ENCODE peak calls at places on chromosomes 1 and 21, in nine cellular contexts. V is SK-N-SH, S is MM.1S, W is GM23248, O is PC-3, G is OCI-LY7, C is hepatocyte, H is HCT116, B is GM23338. M is an unnamed sample. For H3K79me2, the result is how much of the 10 kb centered on the place peaks cover.

GRCh38 chr1:10380594-10381275 is 18.1 kb upstream of the PGD start:
- DNase-seq in V (no peak), S (no peak), W (peak), O (peak), G (no peak), C (peak), H (no peak), B (no peak), M (no peak)

GRCh38 chr1:912740-913301 is 10.9 kb upstream of the SAMD11 start:
- DNase-seq in V (no peak), S (no peak), W (peak), O (no peak), G (no peak), C (peak), H (no peak), B (peak), M (peak)

GRCh38 chr1:232018512-232019340 is 392.1 kb downstream of the DISC1 start:
- DNase-seq in V (peak), S (no peak), W (peak), O (no peak), G (no peak), C (no peak), H (no peak), B (no peak), M (no peak)

GRCh38 chr1:92822907-92823306 is 8.9 kb upstream of the RPL5 start:
- DNase-seq in V (no peak), S (no peak), W (peak), O (peak), G (no peak), C (peak), H (no peak), B (no peak), M (peak)

GRCh38 chr21:33703750-33704606 is 61.7 kb downstream of the ITSN1 start:
- DNase-seq in V (no peak), S (no peak), W (no peak), O (no peak), G (no peak), C (peak), H (no peak), B (peak), M (no peak)

GRCh38 chr1:18350783-18351182 is 129.9 kb upstream of the KLHDC7A start:
- DNase-seq in V (no peak), S (no peak), W (no peak), O (no peak), G (no peak), C (no peak), H (no peak), B (no peak), M (no peak)

GRCh38 chr1:228303596-228303995 is 95.8 kb downstream of the OBSCN start:
- DNase-seq in V (no peak), S (no peak), W (no peak), O (no peak), G (no peak), C (no peak), H (no peak), B (no peak), M (no peak)

GRCh38 chr1:48603222-48603621 is 131.2 kb upstream of the SPATA6 start:
- DNase-seq in V (no peak), S (no peak), W (no peak), O (no peak), G (no peak), C (no peak), H (no peak), B (no peak), M (no peak)

GRCh38 chr1:83999316-83999819 is 436 bp upstream of the TTLL7 start:
- DNase-seq in V (no peak), S (peak), W (peak), O (peak), G (peak), C (peak), H (peak), B (peak), M (peak)

GRCh38 chr1:245256528-245256927 is 101.7 kb downstream of the KIF26B start:
- DNase-seq in V (no peak), S (no peak), W (no peak), O (no peak), G (no peak), C (no peak), H (no peak), B (peak), M (peak)

GRCh38 chr1:29119365-29119929 is 4.3 kb downstream of the TMEM200B start:
- DNase-seq in V (no peak), S (no peak), W (no peak), O (no peak), G (no peak), C (no peak), H (no peak), B (no peak), M (no peak)

GRCh38 chr1:87150143-87150542 is 178.5 kb upstream of the LMO4 start:
- DNase-seq in V (peak), S (no peak), W (no peak), O (no peak), G (no peak), C (no peak), H (no peak), B (no peak), M (no peak)

GRCh38 chr1:46495778-46496177 is 6.1 kb downstream of the DMBX1 start:
- DNase-seq in V (no peak), S (no peak), W (no peak), O (no peak), G (no peak), C (no peak), H (no peak), B (no peak), M (no peak)

GRCh38 chr1:170214980-170215910 is 69.5 kb downstream of the NTMT2 start:
- DNase-seq in V (no peak), S (no peak), W (peak), O (no peak), G (no peak), C (no peak), H (no peak), B (no peak), M (no peak)

GRCh38 chr1:160618763-160619274 is 28.0 kb downstream of the SLAMF1 start:
- DNase-seq in V (peak), S (peak), W (no peak), O (peak), G (peak), C (no peak), H (peak), B (peak), M (no peak)

GRCh38 chr1:56575865-56576264 is 3.5 kb downstream of the PLPP3 start:
- DNase-seq in V (no peak), S (no peak), W (peak), O (peak), G (peak), C (no peak), H (no peak), B (no peak), M (no peak)

GRCh38 chr1:162389971-162390370 is 8.4 kb downstream of the C1orf226 start:
- DNase-seq in V (no peak), S (no peak), W (no peak), O (no peak), G (no peak), C (no peak), H (no peak), B (no peak), M (no peak)

GRCh38 chr1:64268653-64269557 is 65.5 kb downstream of the UBE2U start:
- DNase-seq in V (peak), S (peak), W (peak), O (peak), G (peak), C (peak), H (peak), B (peak), M (peak)

GRCh38 chr1:60394436-60394835 is 320.9 kb upstream of the C1orf87 start:
- DNase-seq in V (no peak), S (no peak), W (no peak), O (no peak), G (no peak), C (no peak), H (no peak), B (no peak), M (no peak)

GRCh38 chr1:110616587-110616986 is 10.4 kb upstream of the KCNA2 start:
- DNase-seq in V (no peak), S (peak), W (peak), O (peak), G (no peak), C (no peak), H (no peak), B (no peak), M (no peak)

GRCh38 chr21:10511116-10511515 is 10.3 kb upstream of the TPTE start:
- DNase-seq in V (no peak), S (no peak), W (no peak), O (no peak), G (no peak), C (no peak), H (no peak), B (no peak), M (no peak)

GRCh38 chr1:15013767-15014166 is 139.8 kb upstream of the TMEM51 start:
- DNase-seq in V (no peak), S (no peak), W (no peak), O (no peak), G (no peak), C (no peak), H (no peak), B (no peak), M (no peak)

GRCh38 chr1:185158806-185159205 is 1.8 kb downstream of the SWT1 start:
- DNase-seq in V (no peak), S (no peak), W (peak), O (no peak), G (no peak), C (peak), H (no peak), B (no peak), M (no peak)

GRCh38 chr1:201164645-201165044 is 10.4 kb upstream of the TMEM9 start:
- DNase-seq in V (peak), S (no peak), W (no peak), O (no peak), G (no peak), C (no peak), H (no peak), B (no peak), M (no peak)

GRCh38 chr1:150544204-150544603 is 5.0 kb upstream of the ADAMTSL4 start:
- DNase-seq in V (peak), S (peak), W (peak), O (no peak), G (no peak), C (peak), H (no peak), B (no peak), M (no peak)

GRCh38 chr1:210942513-210942912 is 191.4 kb downstream of the KCNH1 start:
- DNase-seq in V (no peak), S (no peak), W (no peak), O (no peak), G (no peak), C (no peak), H (no peak), B (no peak), M (no peak)
- TF ChIP-seq EZH2phosphoT487 in V (no peak), S (no peak), W (no peak), O (no peak), G (no peak), C (no peak), H (no peak), B (no peak), M (no peak)

GRCh38 chr1:12172959-12173358 is 6.2 kb downstream of the TNFRSF1B start:
- DNase-seq in V (no peak), S (no peak), W (no peak), O (no peak), G (no peak), C (no peak), H (no peak), B (no peak), M (no peak)

GRCh38 chr1:12171206-12172041 is 4.6 kb downstream of the TNFRSF1B start:
- DNase-seq in V (no peak), S (no peak), W (no peak), O (no peak), G (no peak), C (no peak), H (no peak), B (no peak), M (no peak)

GRCh38 chr1:12170263-12170671 is 3.5 kb downstream of the TNFRSF1B start:
- DNase-seq in V (no peak), S (no peak), W (no peak), O (no peak), G (no peak), C (no peak), H (no peak), B (no peak), M (no peak)

GRCh38 chr1:12173631-12174121 is 6.9 kb downstream of the TNFRSF1B start:
- DNase-seq in V (no peak), S (no peak), W (no peak), O (no peak), G (no peak), C (no peak), H (no peak), B (no peak), M (no peak)

DNA sequence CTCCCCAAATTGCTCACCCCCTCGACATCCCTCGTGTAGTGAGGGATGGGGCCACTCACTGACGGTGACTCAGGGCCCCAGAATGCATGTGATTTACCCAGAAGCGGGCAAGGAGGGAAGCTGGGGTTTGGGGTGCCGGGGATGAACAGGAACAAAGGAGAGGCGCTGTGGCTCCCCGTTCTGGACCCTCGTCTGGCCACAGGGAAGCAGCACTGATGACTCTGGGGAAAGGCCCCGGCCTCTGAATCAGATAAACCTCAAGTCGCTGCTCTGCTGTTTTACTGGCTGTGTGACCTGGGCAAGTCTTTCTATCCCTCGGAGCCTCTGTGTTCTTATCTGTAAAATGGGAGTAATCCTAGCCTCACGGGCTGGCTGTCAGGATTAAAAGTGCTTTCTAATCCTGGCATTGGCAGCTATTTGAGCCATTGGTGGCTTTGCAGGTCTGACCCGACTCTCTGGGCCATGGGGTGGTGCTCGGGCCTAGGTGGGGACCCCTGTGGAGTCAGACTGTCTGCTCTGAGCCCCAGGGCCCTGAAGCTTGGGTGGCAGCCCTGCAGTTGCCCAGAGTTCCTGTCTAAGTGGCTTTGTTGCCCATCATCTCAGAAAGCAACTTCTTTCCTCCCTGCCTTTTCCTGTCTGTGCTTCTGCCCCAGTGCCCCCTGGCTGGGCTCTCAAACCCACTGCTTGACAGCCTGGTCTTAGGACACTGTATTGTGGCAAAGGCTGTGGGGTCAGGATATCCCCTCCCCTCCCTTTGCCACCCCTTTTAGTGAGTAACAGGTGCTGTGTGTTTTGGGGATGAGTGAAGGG is 5.5 kb downstream of the TNFRSF1B start:
- DNase-seq in V (no peak), S (no peak), W (no peak), O (no peak), G (no peak), C (no peak), H (no peak), B (no peak), M (no peak)
- H3K79me2 ChIP-seq in V (under half), S (under half), W (under half), O (under half), G (under half), C (under half), H (under half), B (under half), M (under half)

GRCh38 chr1:43525995-43526394 is 4.7 kb upstream of the PTPRF start:
- DNase-seq in V (no peak), S (no peak), W (peak), O (peak), G (no peak), C (no peak), H (peak), B (no peak), M (no peak)
- TF ChIP-seq EZH2phosphoT487 in V (no peak), S (no peak), W (no peak), O (no peak), G (no peak), C (no peak), H (no peak), B (no peak), M (no peak)

GRCh38 chr1:6424619-6425593 is at the start of gene ESPN:
- DNase-seq in V (peak), S (no peak), W (peak), O (peak), G (no peak), C (peak), H (no peak), B (peak), M (peak)

GRCh38 chr1:6425671-6426070 is 1.1 kb downstream of the ESPN start:
- DNase-seq in V (no peak), S (no peak), W (no peak), O (no peak), G (no peak), C (peak), H (no peak), B (no peak), M (peak)

GRCh38 chr1:6427445-6428390 is 3.1 kb downstream of the ESPN start:
- DNase-seq in V (no peak), S (no peak), W (no peak), O (peak), G (no peak), C (no peak), H (no peak), B (no peak), M (peak)

GRCh38 chr1:6426321-6426971 is 1.9 kb downstream of the ESPN start:
- DNase-seq in V (no peak), S (no peak), W (no peak), O (no peak), G (no peak), C (no peak), H (no peak), B (no peak), M (peak)

DNA sequence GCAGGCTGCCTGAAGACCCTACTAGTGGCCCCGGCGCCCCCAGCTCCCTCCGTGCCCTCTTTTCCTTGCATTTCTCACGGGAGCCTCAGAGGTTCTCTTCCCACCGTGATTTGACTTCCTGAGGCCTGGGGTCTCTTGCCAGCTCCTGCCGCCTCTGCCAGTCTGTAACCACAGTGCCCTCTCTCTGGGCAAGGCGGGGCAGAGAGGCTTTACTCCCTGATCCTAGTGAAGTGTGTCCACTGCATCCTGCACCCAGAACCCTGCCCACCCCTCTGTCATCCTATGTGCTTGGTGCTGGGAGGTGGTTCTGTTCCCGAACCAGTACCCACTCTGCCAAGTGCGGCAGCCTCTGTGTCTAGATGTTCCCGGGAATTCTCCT is 2.4 kb downstream of the ESPN start:
- DNase-seq in V (no peak), S (no peak), W (no peak), O (no peak), G (no peak), C (no peak), H (no peak), B (no peak), M (no peak)
- H3K79me2 ChIP-seq in V (under half), S (under half), W (under half), O (under half), G (under half), C (under half), H (under half), B (under half), M (under half)

GRCh38 chr1:5849550-5849949 is 142.7 kb downstream of the NPHP4 start:
- DNase-seq in V (no peak), S (no peak), W (no peak), O (no peak), G (no peak), C (no peak), H (no peak), B (no peak), M (no peak)

GRCh38 chr1:5843521-5844096 is 148.6 kb downstream of the NPHP4 start:
- DNase-seq in V (peak), S (no peak), W (no peak), O (no peak), G (no peak), C (no peak), H (no peak), B (no peak), M (no peak)

GRCh38 chr1:5844442-5844841 is 147.8 kb downstream of the NPHP4 start:
- DNase-seq in V (no peak), S (no peak), W (no peak), O (no peak), G (no peak), C (no peak), H (no peak), B (no peak), M (no peak)

GRCh38 chr1:5850503-5850902 is 141.7 kb downstream of the NPHP4 start:
- DNase-seq in V (peak), S (no peak), W (no peak), O (no peak), G (no peak), C (no peak), H (no peak), B (no peak), M (no peak)

DNA sequence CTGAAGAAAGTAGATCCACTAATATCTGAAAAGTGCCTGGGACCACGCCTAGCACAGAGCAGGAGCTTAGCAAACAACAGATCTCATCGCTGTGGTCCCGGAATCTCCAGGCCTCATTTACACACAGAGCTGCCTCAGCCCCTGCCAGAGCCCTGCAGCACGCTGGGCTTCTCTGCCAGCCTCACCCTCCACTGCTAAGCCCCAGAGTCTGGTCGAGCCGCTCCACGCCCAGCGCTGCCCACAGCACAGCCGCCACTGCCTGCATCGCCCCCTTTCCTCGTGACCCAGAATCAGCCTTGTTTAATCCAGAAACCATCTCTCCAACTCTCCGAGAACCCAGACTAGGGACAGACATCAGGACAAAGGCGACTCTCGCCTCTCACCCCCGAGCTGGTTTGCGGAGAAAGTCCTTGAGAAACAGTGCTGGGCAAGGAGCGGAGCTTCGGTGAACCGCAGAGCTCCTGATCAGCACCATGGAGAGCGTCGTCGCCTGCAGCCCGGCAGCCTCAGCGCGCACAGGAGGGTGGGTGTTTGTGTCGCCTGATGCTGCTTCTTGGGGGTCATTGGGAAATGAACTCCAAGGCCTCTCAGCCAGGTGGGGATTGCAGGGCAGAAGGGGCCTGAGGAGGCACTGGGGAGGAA is 145.1 kb downstream of the NPHP4 start:
- DNase-seq in V (no peak), S (peak), W (peak), O (no peak), G (no peak), C (peak), H (no peak), B (peak), M (peak)
- TF ChIP-seq EZH2phosphoT487 in V (no peak), S (no peak), W (no peak), O (no peak), G (no peak), C (no peak), H (no peak), B (no peak), M (no peak)